ENCODE peak calls at places on chromosomes 2 and 18, in nine cellular contexts. Y is Caki2; I is B cell; M is activated T-cell treated with anti-CD3 and anti-CD28 coated beads for 1 hour; O is T-cell; U is NCI-H1436; X is activated CD8-positive, alpha-beta memory T cell treated with anti-CD3 and anti-CD28 coated beads, Interleukin-2, amount 50 U/mL, for 48 hours; G is stimulated activated CD4-positive, alpha-beta T cell treated with anti-CD3 and anti-CD28 coated beads, Interleukin-15, amount 100 ng/mL, for 1 hour; Z is KG1. E is an unnamed sample.

GRCh38 chr2:192741889-192742288 is 547.2 kb upstream of the TMEFF2 start:
- DNase-seq in O (no peak), G (no peak), Y (peak; percentile 10), U (no peak), I (no peak), M (no peak), X (no peak), Z (no peak), E (no peak)

GRCh38 chr2:160415991-160416390 is 77.6 kb downstream of the RBMS1 start:
- DNase-seq in O (no peak), U (no peak), G (no peak), I (no peak), X (no peak), Z (no peak), M (no peak), Y (no peak), E (no peak)

GRCh38 chr2:181746844-181747243 is 66.5 kb upstream of the NEUROD1 start:
- DNase-seq in M (no peak), O (no peak), Y (no peak), U (no peak), X (no peak), I (no peak), G (no peak), Z (no peak), E (no peak)

GRCh38 chr2:66729391-66729790 is 294.5 kb downstream of the MEIS1 start:
- DNase-seq in X (no peak), G (no peak), U (no peak), O (no peak), Y (no peak), I (no peak), M (no peak), Z (peak; percentile 4), E (no peak)

GRCh38 chr18:32893915-32894314 is 121.1 kb upstream of the KLHL14 start:
- DNase-seq in Z (no peak), X (no peak), O (no peak), M (no peak), U (no peak), Y (no peak), I (no peak), G (no peak), E (no peak)

GRCh38 chr2:26274058-26274613 is 29.4 kb downstream of the HADHB start:
- DNase-seq in G (no peak), Z (no peak), O (no peak), U (no peak), M (no peak), X (no peak), I (no peak), Y (peak; percentile 39), E (no peak)

GRCh38 chr2:234823877-234824376 is 127.9 kb upstream of the SH3BP4 start:
- DNase-seq in Y (peak; percentile 96), G (no peak), U (no peak), X (no peak), I (no peak), O (no peak), Z (no peak), M (no peak), E (no peak)

GRCh38 chr2:37324536-37324785 is 172 bp downstream of the PRKD3 start:
- DNase-seq in Y (no peak), M (peak; percentile 59), G (no peak), U (no peak), O (peak; percentile 55), I (no peak), X (no peak), Z (no peak), E (no peak)

GRCh38 chr18:63974991-63975390 is 5.1 kb downstream of the SERPINB8 start:
- DNase-seq in M (no peak), G (no peak), Y (peak; percentile 11), O (no peak), U (no peak), Z (peak; percentile 21), X (no peak), I (peak; percentile 21), E (no peak)

GRCh38 chr2:26640331-26640745 is 828 bp downstream of the CIB4 start:
- DNase-seq in M (no peak), O (no peak), G (no peak), I (no peak), Z (no peak), Y (peak; percentile 85), X (peak; percentile 39), U (no peak), E (no peak)

GRCh38 chr18:37922162-37922561 is 356.6 kb upstream of the CELF4 start:
- DNase-seq in O (no peak), Z (no peak), I (no peak), M (no peak), G (no peak), U (no peak), Y (no peak), X (no peak), E (no peak)

GRCh38 chr2:9518163-9518562 is 37.5 kb downstream of the ADAM17 start:
- DNase-seq in G (no peak), Y (no peak), U (no peak), Z (no peak), O (no peak), I (no peak), M (no peak), X (no peak), E (no peak)

GRCh38 chr2:144550084-144550483 is 30.2 kb upstream of the ZEB2 start:
- DNase-seq in G (no peak), M (no peak), U (no peak), X (no peak), Y (no peak), I (no peak), O (no peak), Z (no peak), E (no peak)

GRCh38 chr18:38695559-38696270 is 1130.1 kb upstream of the CELF4 start:
- DNase-seq in G (no peak), M (no peak), U (no peak), O (no peak), Y (no peak), X (no peak), Z (no peak), I (no peak), E (no peak)

GRCh38 chr2:56444339-56444738 is 260.5 kb downstream of the CCDC85A start:
- DNase-seq in X (no peak), I (no peak), Z (no peak), U (peak; percentile 13), O (no peak), M (no peak), G (no peak), Y (peak; percentile 71), E (no peak)

GRCh38 chr2:196711625-196712024 is 72.1 kb downstream of the CCDC150 start:
- DNase-seq in Y (no peak), X (no peak), U (no peak), G (no peak), Z (no peak), I (no peak), O (no peak), M (no peak), E (no peak)

GRCh38 chr18:57898506-57899124 is 95.5 kb upstream of the ATP8B1 start:
- DNase-seq in X (no peak), Z (no peak), Y (no peak), I (no peak), U (peak; percentile 77), O (no peak), G (no peak), M (no peak), E (no peak)

GRCh38 chr18:49690307-49690706 is 123.0 kb downstream of the ACAA2 start:
- DNase-seq in M (no peak), I (no peak), U (no peak), G (no peak), X (no peak), Z (no peak), Y (peak; percentile 61), O (no peak), E (no peak)

GRCh38 chr2:236298924-236299475 is 34.8 kb upstream of the ASB18 start:
- DNase-seq in Z (no peak), U (no peak), O (no peak), X (no peak), G (no peak), Y (no peak), M (no peak), I (no peak), E (no peak)

GRCh38 chr18:46917108-46917807 is at the start of the genes KATNAL2 and PIAS2:
- DNase-seq in U (peak; percentile 79), G (peak; percentile 70), O (peak; percentile 51), X (peak; percentile 88), Y (peak; percentile 64), I (peak; percentile 92), Z (peak; percentile 62), M (peak; percentile 65), E (peak; percentile 89)

GRCh38 chr2:11419781-11420180 is 46.2 kb downstream of the E2F6 start:
- DNase-seq in M (no peak), U (no peak), O (no peak), Z (no peak), G (no peak), X (no peak), I (no peak), Y (no peak), E (no peak)

GRCh38 chr2:104388296-104388695 is 465.6 kb upstream of the POU3F3 start:
- DNase-seq in G (no peak), X (no peak), Z (no peak), M (no peak), O (no peak), Y (no peak), U (no peak), I (no peak), E (no peak)

GRCh38 chr18:9437049-9437448 is 38.3 kb upstream of the RALBP1 start:
- DNase-seq in Z (no peak), U (no peak), Y (no peak), G (no peak), M (no peak), O (no peak), X (no peak), I (no peak), E (no peak)

GRCh38 chr18:28267878-28268625 is 91.1 kb upstream of the CDH2 start:
- DNase-seq in U (no peak), M (no peak), Z (no peak), I (no peak), G (no peak), O (no peak), X (no peak), Y (peak; percentile 15), E (no peak)

GRCh38 chr2:199985625-199986207 is 30.3 kb downstream of the MAIP1 start:
- DNase-seq in U (peak; percentile 51), Y (peak; percentile 56), O (no peak), G (no peak), I (peak; percentile 43), M (peak; percentile 14), Z (peak; percentile 44), X (peak; percentile 71), E (no peak)

GRCh38 chr2:26562811-26563645 is 78.1 kb downstream of the CIB4 start:
- DNase-seq in U (no peak), I (no peak), M (no peak), O (no peak), Y (peak; percentile 91), Z (no peak), G (no peak), X (peak; percentile 51), E (no peak)

GRCh38 chr2:221571108-221571390 is 1.1 kb downstream of the EPHA4 start:
- DNase-seq in U (no peak), G (no peak), Y (no peak), X (peak; percentile 53), Z (no peak), O (peak; percentile 17), I (peak; percentile 43), M (peak; percentile 14), E (no peak)

GRCh38 chr18:35463050-35463449 is 34.7 kb downstream of the INO80C start:
- DNase-seq in Z (no peak), Y (no peak), X (no peak), O (no peak), I (no peak), G (no peak), U (no peak), M (no peak), E (no peak)

GRCh38 chr2:239006886-239007285 is 159.0 kb downstream of the TWIST2 start:
- DNase-seq in M (no peak), G (no peak), X (no peak), U (no peak), Z (no peak), I (no peak), Y (peak; percentile 15), O (no peak), E (no peak)

GRCh38 chr18:26468931-26469340 is 79.4 kb downstream of the KCTD1 start:
- DNase-seq in Z (no peak), M (no peak), Y (peak; percentile 28), O (no peak), U (peak; percentile 75), G (no peak), X (peak; percentile 48), I (peak; percentile 3), E (peak; percentile 41)

GRCh38 chr2:200274116-200275075 is 32.1 kb upstream of the SPATS2L start:
- DNase-seq in I (no peak), M (no peak), Y (no peak), X (no peak), O (no peak), U (peak; percentile 74), Z (no peak), G (no peak), E (no peak)

E was measured in GM10248.